ENCODE peak calls at places on chromosomes 11 and 22, in five cellular contexts. I, X, S, H and D are unnamed samples.

GRCh38 chr11:17277024-17277584 is 565 bp downstream of the NUCB2 start:
- DNase-seq in I (peak), X (no peak), S (peak), H (no peak), D (no peak)

GRCh38 chr11:117855452-117855851 is 21.0 kb downstream of the FXYD6 start:
- DNase-seq in I (no peak), X (no peak), S (no peak), H (no peak), D (no peak)

GRCh38 chr11:86064236-86064803 is 4.6 kb downstream of the PICALM start:
- DNase-seq in I (no peak), X (no peak), S (peak), H (no peak), D (no peak)

GRCh38 chr11:125170406-125171031 is 6.0 kb downstream of the PKNOX2 start:
- DNase-seq in I (peak), X (no peak), S (peak), H (no peak), D (no peak)

GRCh38 chr11:66877585-66877984 is 20.7 kb downstream of the LRFN4 start:
- DNase-seq in I (no peak), X (no peak), S (peak), H (no peak), D (no peak)

GRCh38 chr11:9565822-9566560 is 7.5 kb upstream of the WEE1 start:
- DNase-seq in I (peak), X (peak), S (peak), H (no peak), D (no peak)

GRCh38 chr11:14386895-14387480 is 28.0 kb upstream of the RRAS2 start:
- DNase-seq in I (no peak), X (no peak), S (peak), H (no peak), D (no peak)

GRCh38 chr11:114160884-114161283 is 101.4 kb downstream of the ZBTB16 start:
- DNase-seq in I (no peak), X (no peak), S (no peak), H (no peak), D (no peak)

GRCh38 chr11:60950933-60951610 is 904 bp downstream of the SLC15A3 start:
- DNase-seq in I (peak), X (no peak), S (no peak), H (peak), D (no peak)

GRCh38 chr11:18209058-18209457 is 27.5 kb downstream of the SAA4 start:
- DNase-seq in I (no peak), X (no peak), S (no peak), H (peak), D (no peak)

GRCh38 chr11:96055706-96056387 is 131.9 kb upstream of the MTMR2 start:
- DNase-seq in I (no peak), X (no peak), S (peak), H (no peak), D (no peak)

GRCh38 chr11:124079631-124080318 is 35.5 kb upstream of the VWA5A start:
- DNase-seq in I (no peak), X (no peak), S (no peak), H (no peak), D (no peak)

GRCh38 chr11:124078591-124078990 is 36.7 kb upstream of the VWA5A start:
- DNase-seq in I (no peak), X (no peak), S (no peak), H (no peak), D (no peak)

GRCh38 chr11:124081496-124081895 is 33.8 kb upstream of the VWA5A start:
- DNase-seq in I (no peak), X (no peak), S (no peak), H (no peak), D (no peak)

GRCh38 chr11:124082371-124082770 is 32.9 kb upstream of the VWA5A start:
- DNase-seq in I (no peak), X (no peak), S (no peak), H (no peak), D (no peak)

GRCh38 chr11:124080319-124081001 is 34.8 kb upstream of the VWA5A start:
- DNase-seq in I (no peak), X (no peak), S (no peak), H (no peak), D (no peak)
- TF ChIP-seq CTCF in I (no peak), X (no peak), S (no peak), H (no peak), D (no peak)

GRCh38 chr11:77776455-77776854 is 44.1 kb downstream of the RSF1 start:
- DNase-seq in I (no peak), X (no peak), S (peak), H (no peak), D (no peak)
- TF ChIP-seq CTCF in I (peak), X (no peak), S (peak), H (peak), D (no peak)

GRCh38 chr11:47620836-47621378 is 21.5 kb downstream of the MTCH2 start:
- DNase-seq in I (no peak), X (no peak), S (no peak), H (no peak), D (no peak)

GRCh38 chr11:47615249-47615648 is 21.0 kb upstream of the C1QTNF4 start:
- DNase-seq in I (no peak), X (no peak), S (no peak), H (no peak), D (no peak)

GRCh38 chr11:47616726-47617416 is 22.7 kb upstream of the C1QTNF4 start:
- DNase-seq in I (peak), X (peak), S (peak), H (no peak), D (no peak)

GRCh38 chr11:47617417-47617809 is 23.2 kb upstream of the C1QTNF4 start:
- DNase-seq in I (no peak), X (no peak), S (peak), H (no peak), D (no peak)
- TF ChIP-seq CTCF in I (no peak), X (no peak), S (no peak), H (no peak), D (no peak)

GRCh38 chr22:40521046-40521445 is 115.5 kb downstream of the MRTFA start:
- DNase-seq in I (no peak), X (no peak), S (no peak), H (no peak), D (no peak)

GRCh38 chr22:40526960-40527359 is 109.6 kb downstream of the MRTFA start:
- DNase-seq in I (no peak), X (no peak), S (no peak), H (no peak), D (no peak)

GRCh38 chr22:40525250-40525884 is 111.2 kb downstream of the MRTFA start:
- DNase-seq in I (peak), X (peak), S (peak), H (no peak), D (peak)

GRCh38 chr22:40520562-40520961 is 116.0 kb downstream of the MRTFA start:
- DNase-seq in I (no peak), X (no peak), S (no peak), H (no peak), D (no peak)

GRCh38 chr22:40524392-40525249 is 111.9 kb downstream of the MRTFA start:
- DNase-seq in I (no peak), X (no peak), S (peak), H (no peak), D (no peak)
- TF ChIP-seq CTCF in I (no peak), X (no peak), S (peak), H (peak), D (no peak)

DNA sequence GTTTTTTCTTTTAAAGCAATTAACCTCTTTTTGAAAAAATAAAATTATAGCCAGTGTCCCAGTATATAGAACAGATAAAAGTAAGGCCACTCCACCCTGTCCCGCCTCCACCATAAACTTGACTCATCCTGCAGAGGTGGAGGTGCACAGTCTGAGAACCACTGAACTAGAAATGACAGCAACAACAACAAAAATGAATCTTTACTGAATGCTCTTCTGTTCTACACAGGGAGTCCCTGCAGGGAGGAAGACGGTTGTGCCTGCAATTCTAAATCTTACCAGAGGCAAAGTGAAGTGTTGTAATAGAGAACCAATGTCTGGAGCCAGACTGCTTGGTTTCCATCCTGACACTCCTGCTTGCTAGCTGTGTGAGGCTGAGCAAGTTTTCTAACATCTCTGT is 162.3 kb downstream of the FBXO7 start:
- DNase-seq in I (no peak), X (no peak), S (no peak), H (no peak), D (no peak)
- TF ChIP-seq CTCF in I (no peak), X (no peak), S (peak), H (no peak), D (no peak)

GRCh38 chr11:65858354-65859133 is 564 bp upstream of the CFL1 start:
- DNase-seq in I (no peak), X (no peak), S (no peak), H (no peak), D (no peak)
- TF ChIP-seq CTCF in I (no peak), X (no peak), S (no peak), H (no peak), D (no peak)

GRCh38 chr11:62217191-62217748 is 8.8 kb downstream of the SCGB2A1 start:
- DNase-seq in I (no peak), X (no peak), S (peak), H (no peak), D (no peak)
- TF ChIP-seq CTCF in I (no peak), X (no peak), S (peak), H (peak), D (no peak)

GRCh38 chr11:110472858-110473257 is 43.1 kb downstream of the FDX1 start:
- DNase-seq in I (no peak), X (no peak), S (peak), H (no peak), D (no peak)

GRCh38 chr11:110473666-110474065 is 43.9 kb downstream of the FDX1 start:
- DNase-seq in I (no peak), X (no peak), S (peak), H (no peak), D (no peak)

GRCh38 chr11:110471315-110471714 is 41.6 kb downstream of the FDX1 start:
- DNase-seq in I (no peak), X (no peak), S (peak), H (no peak), D (no peak)

GRCh38 chr11:110478410-110478809 is 48.7 kb downstream of the FDX1 start:
- DNase-seq in I (no peak), X (no peak), S (no peak), H (no peak), D (no peak)

GRCh38 chr11:110474578-110474977 is 44.8 kb downstream of the FDX1 start:
- DNase-seq in I (no peak), X (no peak), S (no peak), H (no peak), D (no peak)
- TF ChIP-seq CTCF in I (no peak), X (no peak), S (no peak), H (no peak), D (no peak)